ENCODE peak calls at places on chromosome 11, in nine cellular contexts. A is fibroblast of lung, W is esophagus squamous epithelium, V is cardiac muscle cell, C is mammary epithelial cell, M is pancreas, F is right atrium auricular region, E is RWPE1, D is WERI-Rb-1. S is an unnamed sample.

GRCh38 chr11:117946196-117946841 is 17.1 kb upstream of the TMPRSS13 start:
- DNase-seq in W (no peak), M (no peak), F (peak), D (no peak), E (no peak), A (no peak), C (no peak), V (no peak), S (no peak)

GRCh38 chr11:65419773-65420481 is 2.7 kb upstream of the NEAT1 start:
- DNase-seq in M (peak), D (peak), F (peak), C (peak), E (peak), W (peak), A (peak), V (peak), S (peak)

GRCh38 chr11:2950825-2951224 is 21.6 kb upstream of the PHLDA2 start:
- DNase-seq in W (no peak), M (no peak), A (peak), F (no peak), D (no peak), C (no peak), V (no peak), E (no peak), S (no peak)

GRCh38 chr11:103842795-103843194 is 193.6 kb upstream of the DDI1 start:
- DNase-seq in M (no peak), E (no peak), W (no peak), D (no peak), V (peak), F (no peak), C (no peak), A (peak), S (peak)

GRCh38 chr11:64245797-64246623 is 733 bp downstream of the PPP1R14B start:
- DNase-seq in E (peak), F (peak), D (peak), V (peak), C (peak), W (no peak), M (peak), A (peak), S (peak)

GRCh38 chr11:2718817-2719438 is 19.1 kb upstream of the KCNQ1OT1 start:
- DNase-seq in W (no peak), E (no peak), D (no peak), A (no peak), C (no peak), V (no peak), F (no peak), M (no peak), S (no peak)

GRCh38 chr11:92627615-92628201 is 341.7 kb upstream of the MTNR1B start:
- DNase-seq in V (no peak), A (peak), C (peak), M (no peak), D (no peak), F (no peak), E (no peak), W (no peak), S (peak)

GRCh38 chr11:75558939-75559843 is 2.9 kb upstream of the SERPINH1 start:
- DNase-seq in M (no peak), V (peak), E (no peak), D (no peak), F (no peak), A (peak), C (no peak), W (no peak), S (peak)

GRCh38 chr11:66815646-66816045 is 27.6 kb upstream of the RCE1 start:
- DNase-seq in A (peak), C (peak), F (no peak), V (no peak), E (peak), W (no peak), M (no peak), D (no peak), S (peak)

GRCh38 chr11:117716652-117717440 is 80.2 kb downstream of the DSCAML1 start:
- DNase-seq in F (no peak), C (no peak), A (no peak), M (no peak), D (no peak), V (no peak), W (no peak), E (no peak), S (no peak)

GRCh38 chr11:60994450-60995135 is 23.1 kb downstream of the CD6 start:
- DNase-seq in E (no peak), A (no peak), D (no peak), V (no peak), M (no peak), F (no peak), W (no peak), C (no peak), S (no peak)

GRCh38 chr11:92423133-92423532 is 198.5 kb downstream of the FAT3 start:
- DNase-seq in D (no peak), V (no peak), C (no peak), E (no peak), M (no peak), F (no peak), W (no peak), A (peak), S (no peak)

GRCh38 chr11:71482216-71482615 is 29.2 kb downstream of the NADSYN1 start:
- DNase-seq in W (no peak), V (no peak), M (no peak), C (no peak), A (no peak), D (no peak), E (no peak), F (no peak), S (no peak)

GRCh38 chr11:14873632-14874031 is 18.4 kb downstream of the CYP2R1 start:
- DNase-seq in C (no peak), E (no peak), W (no peak), F (no peak), A (no peak), V (no peak), M (no peak), D (no peak), S (no peak)

GRCh38 chr11:69362315-69362714 is 68.4 kb downstream of the MYEOV start:
- DNase-seq in C (no peak), F (peak), V (no peak), W (no peak), D (no peak), A (no peak), M (peak), E (no peak), S (no peak)

GRCh38 chr11:69125861-69126260 is 29.9 kb upstream of the SMIM38 start:
- DNase-seq in E (no peak), M (no peak), V (no peak), C (no peak), W (no peak), D (no peak), A (no peak), F (no peak), S (no peak)

GRCh38 chr11:120511116-120511803 is at the start of gene GRIK4:
- DNase-seq in D (peak), F (peak), V (peak), A (peak), C (peak), E (peak), M (peak), W (no peak), S (peak)

GRCh38 chr11:127620660-127621059 is 620.1 kb upstream of the KIRREL3 start:
- DNase-seq in E (peak), A (peak), F (no peak), W (no peak), M (no peak), C (peak), V (peak), D (no peak), S (no peak)

GRCh38 chr11:120547871-120548681 is 36.5 kb downstream of the GRIK4 start:
- DNase-seq in D (peak), W (no peak), V (peak), C (peak), M (peak), E (peak), F (peak), A (peak), S (peak)

GRCh38 chr11:76606102-76606793 is 64.3 kb downstream of the LRRC32 start:
- DNase-seq in V (peak), C (no peak), W (no peak), A (no peak), F (peak), M (no peak), D (no peak), E (no peak), S (no peak)

DNA sequence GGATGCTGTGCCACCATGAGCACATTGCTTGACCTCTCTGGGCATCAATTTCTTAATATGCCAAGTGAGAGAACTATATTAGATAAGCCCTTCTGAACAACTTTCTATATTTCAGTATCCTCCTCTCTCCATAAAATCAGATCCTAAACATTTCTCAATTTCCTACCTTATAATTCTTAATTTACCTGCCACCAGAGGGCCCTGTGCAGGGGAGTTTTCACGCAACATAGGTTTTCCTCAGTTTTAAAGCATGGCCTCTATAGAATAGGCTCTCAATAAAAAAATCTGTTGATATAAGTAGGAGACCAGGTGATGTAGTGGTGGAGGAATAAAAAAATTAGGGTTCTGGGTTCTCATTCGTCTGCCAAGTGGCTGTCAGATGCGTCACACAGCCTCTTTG is 83.7 kb upstream of the DBX1 start:
- DNase-seq in E (no peak), M (no peak), F (no peak), C (no peak), D (no peak), W (no peak), A (no peak), V (peak), S (no peak)
- TF ChIP-seq CTCF in E (peak), M (no peak), F (no peak), C (peak), D (peak), W (no peak), A (peak), V (peak), S (peak)

DNA sequence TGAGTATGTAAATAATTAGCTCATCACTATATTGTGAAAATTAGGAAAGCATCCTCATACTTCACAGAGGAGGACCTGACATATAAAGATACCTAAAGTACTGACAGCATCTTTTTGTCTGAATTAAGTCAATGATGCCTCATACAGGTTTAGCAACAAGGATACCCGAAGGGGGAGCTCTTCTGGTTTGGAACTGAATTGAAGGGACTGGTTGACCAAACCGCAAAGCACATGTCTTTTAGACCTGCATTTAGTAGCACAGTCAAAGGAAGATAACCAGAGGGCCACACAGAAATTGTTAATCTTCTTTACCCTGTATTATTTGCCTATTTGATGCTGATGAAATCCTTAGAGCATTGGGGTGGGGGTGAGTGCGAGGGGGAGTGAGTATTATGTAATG is 12.9 kb upstream of the WT1 start:
- DNase-seq in M (no peak), W (no peak), E (no peak), C (no peak), A (peak), D (no peak), F (no peak), V (peak), S (peak)
- TF ChIP-seq CTCF in M (no peak), W (no peak), E (no peak), C (no peak), A (peak), D (peak), F (no peak), V (peak), S (peak)

DNA sequence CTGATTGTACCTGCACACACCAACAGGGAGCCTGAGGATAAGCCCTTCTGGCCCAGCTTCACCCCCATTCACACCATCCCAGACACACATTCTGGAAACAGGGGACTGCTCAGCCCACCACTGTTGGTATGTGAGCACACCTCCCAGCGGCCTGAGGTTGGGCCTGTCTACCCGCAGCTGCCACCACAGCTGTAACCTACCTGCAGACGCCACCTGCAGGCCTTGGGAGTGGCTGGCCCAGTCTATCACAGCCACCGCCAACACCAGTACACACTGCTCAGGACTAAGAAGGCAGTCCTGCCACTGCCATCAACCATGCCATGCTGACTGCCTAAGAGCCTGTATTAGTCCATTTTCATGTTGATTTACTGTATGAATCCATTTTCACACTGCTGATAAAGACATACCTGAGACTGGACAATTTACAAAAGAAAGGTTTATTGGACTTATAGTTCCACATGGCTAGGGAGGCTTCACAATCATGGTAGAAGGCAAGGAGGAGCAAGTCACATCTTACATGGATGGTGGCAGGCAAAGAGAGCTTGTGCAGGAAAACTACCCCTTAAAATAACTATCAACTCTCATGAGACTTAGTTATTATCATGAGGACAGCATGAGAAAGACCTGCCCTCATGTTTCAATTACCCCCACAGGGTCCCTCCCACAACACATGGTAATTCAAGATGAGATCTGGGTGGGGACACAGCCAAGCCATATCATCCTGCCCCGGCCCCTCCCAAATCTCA is 30.6 kb downstream of the RSF1 start:
- DNase-seq in D (no peak), W (no peak), C (no peak), M (no peak), A (no peak), V (no peak), E (no peak), F (no peak), S (no peak)
- TF ChIP-seq CTCF in D (peak), W (no peak), C (no peak), M (no peak), A (no peak), V (no peak), E (no peak), F (no peak), S (no peak)

GRCh38 chr11:131146817-131147490 is 223.5 kb upstream of the NTM start:
- DNase-seq in F (no peak), W (no peak), D (no peak), M (no peak), V (no peak), C (no peak), A (peak), E (no peak), S (peak)
- TF ChIP-seq CTCF in F (no peak), W (no peak), D (no peak), M (no peak), V (no peak), C (no peak), A (no peak), E (no peak), S (no peak)

GRCh38 chr11:46366260-46366659 is 15.2 kb upstream of the MDK start:
- DNase-seq in A (no peak), F (no peak), E (no peak), W (no peak), C (no peak), D (no peak), V (no peak), M (no peak), S (no peak)

GRCh38 chr11:46369458-46370152 is 11.9 kb upstream of the MDK start:
- DNase-seq in W (no peak), D (peak), V (peak), A (peak), C (peak), M (no peak), F (no peak), E (peak), S (peak)

GRCh38 chr11:46366661-46367161 is 14.8 kb upstream of the MDK start:
- DNase-seq in M (no peak), V (no peak), C (no peak), D (no peak), W (no peak), A (no peak), F (no peak), E (no peak), S (no peak)

GRCh38 chr11:46367244-46367915 is 14.1 kb upstream of the MDK start:
- DNase-seq in D (peak), A (peak), W (no peak), E (no peak), M (peak), C (no peak), F (no peak), V (peak), S (peak)

GRCh38 chr11:46367916-46368267 is 13.6 kb upstream of the MDK start:
- DNase-seq in F (no peak), C (no peak), A (no peak), V (no peak), W (no peak), E (no peak), M (no peak), D (no peak), S (no peak)
- TF ChIP-seq CTCF in F (no peak), C (no peak), A (no peak), V (no peak), W (no peak), E (peak), M (no peak), D (no peak), S (peak)

GRCh38 chr11:13289081-13289480 is 11.5 kb downstream of the BMAL1 start:
- DNase-seq in A (peak), D (no peak), E (no peak), V (peak), F (no peak), W (no peak), C (no peak), M (no peak), S (peak)
- TF ChIP-seq CTCF in A (no peak), D (no peak), E (no peak), V (no peak), F (no peak), W (no peak), C (no peak), M (no peak), S (peak)

GRCh38 chr11:97514446-97514845 is 1124.6 kb downstream of the JRKL start:
- DNase-seq in A (no peak), C (no peak), F (no peak), V (no peak), E (no peak), W (no peak), D (no peak), M (no peak), S (no peak)

DNA sequence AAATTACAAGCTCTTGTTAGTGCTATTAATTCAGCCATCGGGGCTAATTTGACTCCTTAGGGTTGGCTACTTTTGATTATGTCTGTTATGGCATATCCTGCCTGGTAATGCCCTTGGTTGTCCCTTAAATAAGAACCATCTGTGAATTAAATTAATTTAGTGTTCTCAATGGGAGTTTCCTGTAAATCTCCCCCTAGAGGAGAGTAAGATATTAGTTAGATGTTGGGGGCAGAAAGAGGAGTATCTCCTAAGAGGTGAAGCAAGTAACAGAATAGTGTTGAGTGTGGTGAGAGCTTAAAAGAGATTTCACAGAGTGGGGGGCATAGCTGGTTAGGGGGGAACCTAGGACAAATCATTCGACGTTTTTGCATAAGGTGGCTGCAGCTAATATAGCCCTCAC is 1126.9 kb downstream of the JRKL start:
- DNase-seq in V (no peak), F (no peak), E (no peak), M (no peak), D (no peak), W (no peak), A (no peak), C (no peak), S (no peak)
- TF ChIP-seq CTCF in V (no peak), F (no peak), E (no peak), M (no peak), D (no peak), W (no peak), A (no peak), C (no peak), S (no peak)

GRCh38 chr11:113408206-113408605 is 20.6 kb downstream of the ANKK1 start:
- DNase-seq in W (no peak), V (no peak), D (no peak), C (no peak), A (no peak), F (no peak), E (no peak), M (no peak), S (no peak)
- TF ChIP-seq CTCF in W (no peak), V (no peak), D (no peak), C (no peak), A (no peak), F (no peak), E (no peak), M (no peak), S (no peak)

S was measured in HFFc6.